ENCODE peak calls at places on chromosome 12, in four cellular contexts. Y, G, S and L are unnamed samples.

GRCh38 chr12:94649349-94650142 is 811 bp downstream of the TMCC3 start:
- DNase-seq in G (no peak), S (peak; percentile 82), Y (peak; percentile 47), L (no peak)

GRCh38 chr12:70920891-70921290 is 353 bp upstream of the PTPRR start:
- DNase-seq in G (no peak), Y (peak; percentile 14), S (no peak), L (no peak)

GRCh38 chr12:86233126-86233525 is 23.1 kb downstream of the MGAT4C start:
- DNase-seq in S (no peak), G (no peak), Y (no peak), L (no peak)

GRCh38 chr12:105554223-105554678 is 223.8 kb downstream of the C12orf75 start:
- DNase-seq in Y (no peak), S (no peak), G (no peak), L (no peak)

GRCh38 chr12:117134059-117134458 is 34.8 kb upstream of the TESC start:
- DNase-seq in G (no peak), S (no peak), Y (no peak), L (no peak)

GRCh38 chr12:47216150-47216677 is 136.5 kb upstream of the AMIGO2 start:
- DNase-seq in G (no peak), S (no peak), Y (no peak), L (peak; percentile 74)

GRCh38 chr12:110708917-110709316 is 20.0 kb upstream of the HVCN1 start:
- DNase-seq in G (no peak), Y (no peak), S (no peak), L (no peak)

GRCh38 chr12:87827638-87828264 is 201.4 kb downstream of the C12orf50 start:
- DNase-seq in G (no peak), Y (no peak), S (no peak), L (no peak)

GRCh38 chr12:108141600-108142145 is 12.6 kb downstream of the WSCD2 start:
- DNase-seq in Y (no peak), S (no peak), G (no peak), L (no peak)

GRCh38 chr12:30461011-30461670 is 234.5 kb downstream of the IPO8 start:
- DNase-seq in G (no peak), S (no peak), Y (no peak), L (no peak)

GRCh38 chr12:49885118-49885517 is 18.6 kb downstream of the FAIM2 start:
- DNase-seq in S (no peak), G (no peak), Y (peak; percentile 37), L (no peak)

GRCh38 chr12:63149884-63150254 is 1.1 kb downstream of the AVPR1A start:
- DNase-seq in Y (no peak), G (no peak), S (peak; percentile 3), L (no peak)

GRCh38 chr12:82479511-82479910 is 121.2 kb downstream of the METTL25 start:
- DNase-seq in Y (no peak), S (no peak), G (no peak), L (no peak)

GRCh38 chr12:6132496-6132895 is 8.0 kb upstream of the VWF start:
- DNase-seq in Y (no peak), G (no peak), S (no peak), L (no peak)

GRCh38 chr12:58177366-58177765 is 236.0 kb downstream of the ATP23 start:
- DNase-seq in G (no peak), S (no peak), Y (no peak), L (no peak)

GRCh38 chr12:115338566-115339294 is 654.8 kb upstream of the TBX3 start:
- DNase-seq in Y (peak; percentile 10), G (no peak), S (no peak), L (peak; percentile 67)

GRCh38 chr12:47863985-47864384 is 40.8 kb downstream of the VDR start:
- DNase-seq in Y (no peak), S (no peak), G (no peak), L (no peak)

GRCh38 chr12:75641031-75641780 is 129.8 kb upstream of the KRR1 start:
- DNase-seq in Y (no peak), G (peak; percentile 29), S (no peak), L (peak; percentile 87)

GRCh38 chr12:7512528-7512927 is 9.0 kb upstream of the CD163 start:
- DNase-seq in S (no peak), G (no peak), Y (no peak), L (no peak)

GRCh38 chr12:19546027-19546426 is 106.7 kb downstream of the AEBP2 start:
- DNase-seq in Y (no peak), S (no peak), G (no peak), L (no peak)

GRCh38 chr12:88067301-88067700 is 38.1 kb upstream of the C12orf50 start:
- DNase-seq in S (no peak), Y (no peak), G (no peak), L (no peak)

GRCh38 chr12:116803018-116803736 is 65.1 kb downstream of the RNFT2 start:
- DNase-seq in G (no peak), Y (no peak), S (no peak), L (no peak)

GRCh38 chr12:27982380-27982779 is 9.8 kb upstream of the PTHLH start:
- DNase-seq in G (no peak), Y (no peak), S (no peak), L (no peak)
- TF ChIP-seq USF1 in G (no peak), Y (no peak), S (no peak), L (no peak)

GRCh38 chr12:9667403-9667802 is 2.1 kb upstream of the CLEC2D start:
- DNase-seq in S (no peak), G (no peak), Y (no peak), L (peak; percentile 72)
- TF ChIP-seq USF1 in S (no peak), G (no peak), Y (no peak), L (no peak)

GRCh38 chr12:103558879-103559278 is 28.2 kb upstream of the STAB2 start:
- DNase-seq in G (no peak), S (no peak), Y (no peak), L (no peak)

GRCh38 chr12:103560604-103561101 is 26.4 kb upstream of the STAB2 start:
- DNase-seq in Y (no peak), S (no peak), G (no peak), L (no peak)

GRCh38 chr12:103561174-103561573 is 25.9 kb upstream of the STAB2 start:
- DNase-seq in S (no peak), Y (no peak), G (no peak), L (no peak)

DNA sequence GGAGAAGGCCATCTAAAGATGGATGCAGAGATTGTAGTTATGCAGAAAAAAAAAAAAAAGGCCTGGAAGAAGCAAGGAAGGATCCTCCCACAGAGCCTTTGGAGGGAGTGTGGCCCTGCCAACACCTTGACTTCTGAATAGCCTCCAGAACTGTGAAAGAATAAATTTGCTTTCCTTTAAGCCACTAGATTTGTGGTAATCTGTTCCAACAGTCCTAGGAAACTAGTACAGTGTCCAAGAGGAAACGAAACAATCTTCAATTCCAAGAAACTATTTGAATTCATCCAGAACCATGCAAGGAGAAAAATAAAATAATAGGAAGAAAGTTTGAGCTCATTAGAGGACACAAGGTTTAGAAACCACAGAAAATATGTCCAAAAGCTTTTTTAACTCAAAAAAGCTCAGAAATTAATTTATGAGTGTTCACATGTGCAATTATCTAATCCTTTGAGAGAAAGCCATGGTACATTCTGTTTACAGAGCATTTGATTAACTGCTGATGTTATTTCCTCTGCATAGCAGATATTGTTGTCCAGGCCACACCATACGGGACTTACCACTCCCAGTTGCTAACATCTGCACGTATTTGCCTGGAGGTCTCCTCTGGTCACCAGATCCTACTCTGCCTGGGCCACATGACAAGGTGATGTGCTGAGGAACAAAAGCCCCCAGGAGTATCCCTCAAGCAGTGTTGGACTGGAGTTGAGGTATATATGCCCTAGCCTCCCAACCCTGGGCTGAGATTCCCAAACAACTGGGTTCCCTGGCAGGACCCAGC is 30.0 kb upstream of the STAB2 start:
- DNase-seq in Y (no peak), S (no peak), G (no peak), L (no peak)
- TF ChIP-seq USF1 in Y (no peak), S (no peak), G (no peak), L (no peak)

GRCh38 chr12:121214171-121214777 is 4.3 kb downstream of the P2RX4 start:
- DNase-seq in S (no peak), Y (no peak), G (no peak), L (no peak)

GRCh38 chr12:121209629-121210572 is at the start of gene P2RX4:
- DNase-seq in Y (peak; percentile 86), G (peak; percentile 97), S (peak; percentile 97), L (peak; percentile 44)

GRCh38 chr12:121216102-121216501 is 6.2 kb downstream of the P2RX4 start:
- DNase-seq in G (no peak), S (no peak), Y (no peak), L (no peak)

GRCh38 chr12:121214855-121215745 is 5.2 kb downstream of the P2RX4 start:
- DNase-seq in S (no peak), G (no peak), Y (no peak), L (no peak)

GRCh38 chr12:121212875-121213274 is 2.9 kb downstream of the P2RX4 start:
- DNase-seq in S (no peak), G (no peak), Y (no peak), L (no peak)
- TF ChIP-seq USF1 in S (no peak), G (no peak), Y (no peak), L (no peak)

GRCh38 chr12:120079352-120080042 is 37.1 kb downstream of the RAB35 start:
- DNase-seq in Y (no peak), S (no peak), G (no peak), L (no peak)
- TF ChIP-seq USF1 in Y (no peak), S (no peak), G (no peak), L (no peak)

GRCh38 chr12:126095748-126096510 is 1030.7 kb downstream of the AACS start:
- DNase-seq in Y (no peak), S (no peak), G (no peak), L (no peak)

DNA sequence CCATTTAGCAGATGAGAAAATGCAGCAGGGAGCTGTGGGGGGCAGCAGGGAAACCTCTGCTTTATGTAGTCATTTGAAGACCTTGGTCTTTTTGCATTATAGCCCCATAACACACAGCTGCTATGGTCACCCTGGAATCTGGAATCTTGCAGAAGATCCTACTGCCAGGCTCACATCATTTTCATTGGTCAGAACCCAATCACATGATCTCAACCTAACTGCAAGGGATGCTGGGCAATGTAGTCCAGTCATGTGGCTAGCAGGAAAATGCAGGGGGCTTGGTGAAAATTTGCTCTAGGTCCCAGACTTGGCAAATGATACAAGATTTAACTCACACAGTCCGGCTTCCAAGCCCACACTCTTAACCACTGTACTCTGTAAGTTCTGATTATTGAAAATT is 1028.7 kb downstream of the AACS start:
- DNase-seq in Y (no peak), S (peak; percentile 40), G (peak; percentile 31), L (no peak)
- TF ChIP-seq USF1 in Y (no peak), S (peak; percentile 92), G (peak; percentile 73), L (peak; percentile 35)

GRCh38 chr12:119446459-119446858 is 111.9 kb downstream of the CCDC60 start:
- DNase-seq in Y (no peak), G (no peak), S (no peak), L (no peak)

GRCh38 chr12:119448737-119449136 is 114.2 kb downstream of the CCDC60 start:
- DNase-seq in Y (no peak), S (no peak), G (no peak), L (no peak)

GRCh38 chr12:119447618-119448017 is 113.1 kb downstream of the CCDC60 start:
- DNase-seq in G (no peak), S (no peak), Y (no peak), L (peak; percentile 32)

GRCh38 chr12:119440961-119441360 is 106.4 kb downstream of the CCDC60 start:
- DNase-seq in Y (no peak), S (no peak), G (no peak), L (no peak)

GRCh38 chr12:119444462-119445044 is 110.0 kb downstream of the CCDC60 start:
- DNase-seq in S (peak; percentile 62), Y (peak; percentile 79), G (peak; percentile 82), L (peak; percentile 28)
- TF ChIP-seq USF1 in S (no peak), Y (no peak), G (no peak), L (no peak)